ENCODE peak calls at places on chromosomes 11 and 22, in nine cellular contexts. One of them, this sample, is unnamed.

GRCh38 chr11:28228196-28228595 is 120.0 kb downstream of the METTL15 start:
- DNase-seq in prostate gland: no peak
- DNase-seq in suprapubic skin: no peak
- DNase-seq in esophagus muscularis mucosa: no peak
- DNase-seq in sigmoid colon: no peak
- DNase-seq in transverse colon: no peak
- DNase-seq in upper lobe of left lung: no peak
- DNase-seq in GM12878: no peak
- DNase-seq in stomach: no peak
- DNase-seq in this sample: no peak

GRCh38 chr11:72724021-72724561 is 28.1 kb downstream of the ARAP1 start:
- DNase-seq in prostate gland: no peak
- DNase-seq in suprapubic skin: no peak
- DNase-seq in esophagus muscularis mucosa: no peak
- DNase-seq in sigmoid colon: no peak
- DNase-seq in transverse colon: no peak
- DNase-seq in upper lobe of left lung: no peak
- DNase-seq in GM12878: no peak
- DNase-seq in stomach: no peak
- DNase-seq in this sample: no peak

GRCh38 chr11:12803086-12803826 is 129.0 kb downstream of the TEAD1 start:
- DNase-seq in prostate gland: no peak
- DNase-seq in suprapubic skin: no peak
- DNase-seq in esophagus muscularis mucosa: no peak
- DNase-seq in sigmoid colon: no peak
- DNase-seq in transverse colon: no peak
- DNase-seq in upper lobe of left lung: no peak
- DNase-seq in GM12878: no peak
- DNase-seq in stomach: no peak
- DNase-seq in this sample: no peak

GRCh38 chr22:28983788-28984441 is 77.7 kb downstream of the C22orf31 start:
- DNase-seq in prostate gland: no peak
- DNase-seq in suprapubic skin: no peak
- DNase-seq in esophagus muscularis mucosa: no peak
- DNase-seq in sigmoid colon: no peak
- DNase-seq in transverse colon: no peak
- DNase-seq in upper lobe of left lung: peak
- DNase-seq in GM12878: no peak
- DNase-seq in stomach: no peak
- DNase-seq in this sample: no peak

GRCh38 chr11:20221546-20221945 is 61.3 kb upstream of the DBX1 start:
- DNase-seq in prostate gland: no peak
- DNase-seq in suprapubic skin: no peak
- DNase-seq in esophagus muscularis mucosa: no peak
- DNase-seq in sigmoid colon: no peak
- DNase-seq in transverse colon: no peak
- DNase-seq in upper lobe of left lung: no peak
- DNase-seq in GM12878: no peak
- DNase-seq in stomach: no peak
- DNase-seq in this sample: no peak

GRCh38 chr22:35728639-35729308 is 11.1 kb downstream of the APOL5 start:
- DNase-seq in prostate gland: no peak
- DNase-seq in suprapubic skin: no peak
- DNase-seq in esophagus muscularis mucosa: no peak
- DNase-seq in sigmoid colon: no peak
- DNase-seq in transverse colon: peak
- DNase-seq in upper lobe of left lung: no peak
- DNase-seq in GM12878: no peak
- DNase-seq in stomach: peak
- DNase-seq in this sample: no peak

GRCh38 chr11:110758012-110758411 is 45.8 kb upstream of the ARHGAP20 start:
- DNase-seq in prostate gland: no peak
- DNase-seq in suprapubic skin: no peak
- DNase-seq in esophagus muscularis mucosa: no peak
- DNase-seq in sigmoid colon: no peak
- DNase-seq in transverse colon: no peak
- DNase-seq in upper lobe of left lung: no peak
- DNase-seq in GM12878: no peak
- DNase-seq in stomach: no peak
- DNase-seq in this sample: no peak

GRCh38 chr11:114307524-114308203 is 11.5 kb downstream of the NNMT start:
- DNase-seq in prostate gland: no peak
- DNase-seq in suprapubic skin: peak
- DNase-seq in esophagus muscularis mucosa: peak
- DNase-seq in sigmoid colon: peak
- DNase-seq in transverse colon: no peak
- DNase-seq in upper lobe of left lung: peak
- DNase-seq in GM12878: no peak
- DNase-seq in stomach: peak
- DNase-seq in this sample: no peak

GRCh38 chr11:44759743-44760476 is 33.1 kb downstream of the TSPAN18 start:
- DNase-seq in prostate gland: no peak
- DNase-seq in suprapubic skin: no peak
- DNase-seq in esophagus muscularis mucosa: no peak
- DNase-seq in sigmoid colon: peak
- DNase-seq in transverse colon: no peak
- DNase-seq in upper lobe of left lung: no peak
- DNase-seq in GM12878: no peak
- DNase-seq in stomach: no peak
- DNase-seq in this sample: no peak

GRCh38 chr11:2383823-2384722 is 7.0 kb downstream of the CD81 start:
- DNase-seq in prostate gland: no peak
- DNase-seq in suprapubic skin: no peak
- DNase-seq in esophagus muscularis mucosa: no peak
- DNase-seq in sigmoid colon: no peak
- DNase-seq in transverse colon: peak
- DNase-seq in upper lobe of left lung: no peak
- DNase-seq in GM12878: peak
- DNase-seq in stomach: no peak
- DNase-seq in this sample: peak

GRCh38 chr11:69377953-69378302 is 84.0 kb downstream of the MYEOV start:
- DNase-seq in prostate gland: no peak
- DNase-seq in suprapubic skin: no peak
- DNase-seq in esophagus muscularis mucosa: no peak
- DNase-seq in sigmoid colon: peak
- DNase-seq in transverse colon: no peak
- DNase-seq in upper lobe of left lung: peak
- DNase-seq in GM12878: no peak
- DNase-seq in stomach: no peak
- DNase-seq in this sample: no peak

GRCh38 chr11:117182551-117182935 is 4.0 kb downstream of the SIDT2 start:
- DNase-seq in prostate gland: peak
- DNase-seq in suprapubic skin: no peak
- DNase-seq in esophagus muscularis mucosa: no peak
- DNase-seq in sigmoid colon: peak
- DNase-seq in transverse colon: no peak
- DNase-seq in upper lobe of left lung: peak
- DNase-seq in GM12878: no peak
- DNase-seq in stomach: peak
- DNase-seq in this sample: no peak

GRCh38 chr11:20594274-20595061 is 4.9 kb upstream of the SLC6A5 start:
- DNase-seq in prostate gland: no peak
- DNase-seq in suprapubic skin: no peak
- DNase-seq in esophagus muscularis mucosa: no peak
- DNase-seq in sigmoid colon: no peak
- DNase-seq in transverse colon: no peak
- DNase-seq in upper lobe of left lung: no peak
- DNase-seq in GM12878: no peak
- DNase-seq in stomach: no peak
- DNase-seq in this sample: no peak

GRCh38 chr11:65504671-65505433 is 6.0 kb downstream of the MALAT1 start:
- DNase-seq in prostate gland: no peak
- DNase-seq in suprapubic skin: no peak
- DNase-seq in esophagus muscularis mucosa: no peak
- DNase-seq in sigmoid colon: peak
- DNase-seq in transverse colon: no peak
- DNase-seq in upper lobe of left lung: no peak
- DNase-seq in GM12878: no peak
- DNase-seq in stomach: no peak
- DNase-seq in this sample: no peak
- TF ChIP-seq POLR2A in prostate gland: peak
- TF ChIP-seq POLR2A in suprapubic skin: no peak
- TF ChIP-seq POLR2A in esophagus muscularis mucosa: no peak
- TF ChIP-seq POLR2A in sigmoid colon: no peak
- TF ChIP-seq POLR2A in transverse colon: peak
- TF ChIP-seq POLR2A in upper lobe of left lung: no peak
- TF ChIP-seq POLR2A in GM12878: peak
- TF ChIP-seq POLR2A in stomach: no peak
- TF ChIP-seq POLR2A in this sample: peak

DNA sequence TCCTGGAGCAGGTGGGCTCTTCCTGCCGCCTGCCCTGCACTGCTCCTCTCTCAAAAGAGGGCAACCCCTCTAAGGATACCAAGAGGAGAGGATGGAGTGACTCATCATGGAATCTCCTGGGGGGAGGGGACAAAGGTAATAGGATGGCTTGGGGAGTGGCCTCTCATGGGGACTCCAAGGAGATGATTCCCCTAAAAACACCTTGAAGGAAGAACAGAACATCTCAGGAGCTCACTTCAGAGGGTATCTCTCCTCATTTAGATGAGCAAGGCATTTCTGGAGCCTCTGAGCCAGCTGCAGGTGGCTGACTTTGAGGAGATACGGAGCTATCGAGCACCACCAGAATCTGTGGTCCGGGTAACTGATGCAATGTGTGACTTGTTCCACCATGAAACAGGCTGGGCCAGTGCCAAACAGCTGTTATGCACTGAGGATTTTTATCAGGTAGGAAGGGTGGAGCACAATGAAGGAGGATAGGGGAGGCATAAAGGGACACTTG is 40.2 kb downstream of the RRP8 start:
- DNase-seq in prostate gland: no peak
- DNase-seq in suprapubic skin: no peak
- DNase-seq in esophagus muscularis mucosa: no peak
- DNase-seq in sigmoid colon: no peak
- DNase-seq in transverse colon: no peak
- DNase-seq in upper lobe of left lung: no peak
- DNase-seq in GM12878: no peak
- DNase-seq in stomach: no peak
- DNase-seq in this sample: no peak
- TF ChIP-seq POLR2AphosphoS5 in prostate gland: no peak
- TF ChIP-seq POLR2AphosphoS5 in suprapubic skin: no peak
- TF ChIP-seq POLR2AphosphoS5 in esophagus muscularis mucosa: no peak
- TF ChIP-seq POLR2AphosphoS5 in sigmoid colon: no peak
- TF ChIP-seq POLR2AphosphoS5 in transverse colon: no peak
- TF ChIP-seq POLR2AphosphoS5 in upper lobe of left lung: no peak
- TF ChIP-seq POLR2AphosphoS5 in GM12878: no peak
- TF ChIP-seq POLR2AphosphoS5 in stomach: no peak
- TF ChIP-seq POLR2AphosphoS5 in this sample: no peak

GRCh38 chr22:46105494-46106278 is 44.6 kb upstream of the PPARA start:
- DNase-seq in prostate gland: peak
- DNase-seq in suprapubic skin: no peak
- DNase-seq in esophagus muscularis mucosa: no peak
- DNase-seq in sigmoid colon: peak
- DNase-seq in transverse colon: peak
- DNase-seq in upper lobe of left lung: peak
- DNase-seq in GM12878: no peak
- DNase-seq in stomach: peak
- DNase-seq in this sample: no peak

GRCh38 chr22:46103181-46103580 is 47.1 kb upstream of the PPARA start:
- DNase-seq in prostate gland: no peak
- DNase-seq in suprapubic skin: no peak
- DNase-seq in esophagus muscularis mucosa: no peak
- DNase-seq in sigmoid colon: no peak
- DNase-seq in transverse colon: no peak
- DNase-seq in upper lobe of left lung: no peak
- DNase-seq in GM12878: no peak
- DNase-seq in stomach: no peak
- DNase-seq in this sample: no peak

GRCh38 chr22:46104881-46105493 is 45.3 kb upstream of the PPARA start:
- DNase-seq in prostate gland: no peak
- DNase-seq in suprapubic skin: no peak
- DNase-seq in esophagus muscularis mucosa: no peak
- DNase-seq in sigmoid colon: no peak
- DNase-seq in transverse colon: no peak
- DNase-seq in upper lobe of left lung: no peak
- DNase-seq in GM12878: no peak
- DNase-seq in stomach: no peak
- DNase-seq in this sample: no peak

GRCh38 chr22:46103664-46104063 is 46.7 kb upstream of the PPARA start:
- DNase-seq in prostate gland: no peak
- DNase-seq in suprapubic skin: no peak
- DNase-seq in esophagus muscularis mucosa: no peak
- DNase-seq in sigmoid colon: no peak
- DNase-seq in transverse colon: no peak
- DNase-seq in upper lobe of left lung: no peak
- DNase-seq in GM12878: no peak
- DNase-seq in stomach: no peak
- DNase-seq in this sample: no peak

DNA sequence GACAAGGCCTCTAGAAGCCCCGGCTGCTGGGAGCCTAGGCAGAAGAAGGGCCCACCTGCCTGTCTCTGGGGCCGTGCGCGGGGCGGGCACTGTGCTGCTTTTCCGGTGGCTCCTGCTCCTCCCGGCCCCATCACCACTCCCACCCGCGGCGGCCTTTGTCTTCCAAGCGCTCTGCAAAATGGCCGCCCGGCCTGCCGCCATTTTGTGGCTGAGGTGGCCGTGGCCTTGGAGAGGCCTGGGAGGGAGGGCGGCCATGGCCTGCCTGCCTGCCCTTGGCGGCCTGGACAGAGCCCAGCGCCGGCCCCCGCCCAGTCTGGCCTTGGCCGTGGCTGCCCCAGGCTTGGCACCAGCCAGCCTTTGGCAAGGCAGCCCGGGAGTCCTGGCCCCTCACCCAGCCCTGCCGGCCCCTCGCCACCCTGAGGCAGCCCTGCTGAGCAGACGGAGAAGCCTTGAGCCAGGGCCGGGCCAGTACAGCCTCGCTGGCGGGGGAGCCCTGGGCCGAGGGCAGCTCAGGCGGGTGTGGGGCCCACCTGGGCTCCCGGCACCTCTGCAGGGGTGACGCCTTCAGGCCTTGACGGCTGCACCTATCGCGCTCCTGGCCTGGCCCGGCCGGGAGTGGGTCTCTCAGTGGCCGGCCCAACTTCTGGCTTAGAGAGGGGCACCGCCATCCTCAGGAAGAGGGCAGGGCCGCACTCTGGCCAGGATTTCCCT is 46.0 kb upstream of the PPARA start:
- DNase-seq in prostate gland: no peak
- DNase-seq in suprapubic skin: no peak
- DNase-seq in esophagus muscularis mucosa: no peak
- DNase-seq in sigmoid colon: no peak
- DNase-seq in transverse colon: no peak
- DNase-seq in upper lobe of left lung: no peak
- DNase-seq in GM12878: no peak
- DNase-seq in stomach: peak
- DNase-seq in this sample: no peak
- TF ChIP-seq POLR2A in prostate gland: no peak
- TF ChIP-seq POLR2A in suprapubic skin: no peak
- TF ChIP-seq POLR2A in esophagus muscularis mucosa: no peak
- TF ChIP-seq POLR2A in sigmoid colon: no peak
- TF ChIP-seq POLR2A in transverse colon: no peak
- TF ChIP-seq POLR2A in upper lobe of left lung: no peak
- TF ChIP-seq POLR2A in GM12878: no peak
- TF ChIP-seq POLR2A in stomach: no peak
- TF ChIP-seq POLR2A in this sample: no peak

DNA sequence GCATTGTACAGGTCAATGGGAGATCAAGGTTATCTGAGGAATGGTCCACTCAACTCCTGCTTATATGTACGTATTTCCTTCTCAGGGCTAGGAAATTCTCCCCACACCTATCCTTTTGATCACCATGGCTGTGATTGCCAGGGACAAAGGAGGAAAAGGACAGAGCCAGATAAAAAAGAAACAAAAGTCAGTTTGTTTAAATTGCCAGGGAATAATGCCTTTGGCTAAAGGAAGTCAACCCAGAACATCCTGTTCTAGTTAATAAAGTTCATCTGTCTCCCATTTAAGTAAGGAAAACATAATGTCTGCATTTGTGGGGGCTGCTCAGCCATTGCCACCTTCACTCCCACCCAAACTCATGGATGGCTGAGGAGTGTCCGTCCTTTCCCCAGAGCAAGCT is 124.7 kb downstream of the ME3 start:
- DNase-seq in prostate gland: no peak
- DNase-seq in suprapubic skin: no peak
- DNase-seq in esophagus muscularis mucosa: no peak
- DNase-seq in sigmoid colon: no peak
- DNase-seq in transverse colon: no peak
- DNase-seq in upper lobe of left lung: no peak
- DNase-seq in GM12878: no peak
- DNase-seq in stomach: no peak
- DNase-seq in this sample: no peak
- TF ChIP-seq POLR2AphosphoS5 in prostate gland: peak
- TF ChIP-seq POLR2AphosphoS5 in suprapubic skin: no peak
- TF ChIP-seq POLR2AphosphoS5 in esophagus muscularis mucosa: peak
- TF ChIP-seq POLR2AphosphoS5 in sigmoid colon: no peak
- TF ChIP-seq POLR2AphosphoS5 in transverse colon: no peak
- TF ChIP-seq POLR2AphosphoS5 in upper lobe of left lung: peak
- TF ChIP-seq POLR2AphosphoS5 in GM12878: no peak
- TF ChIP-seq POLR2AphosphoS5 in stomach: no peak
- TF ChIP-seq POLR2AphosphoS5 in this sample: no peak